ENCODE peak calls at places on chromosomes 4 and X, in six cellular contexts. V is lung, M is heart right ventricle, H is brain microvascular endothelial cell, P is cardiac muscle cell, Y is fibroblast of lung. F is an unnamed sample.

GRCh38 chr4:54976682-54977081 is 148.7 kb downstream of the KDR start:
- DNase-seq in V (no peak), M (no peak), H (no peak), P (peak), Y (no peak), F (no peak)

GRCh38 chrX:100615015-100615414 is 21.6 kb downstream of the TSPAN6 start:
- DNase-seq in V (no peak), M (peak), H (peak), P (peak), Y (peak), F (no peak)

GRCh38 chrX:45669715-45670360 is 469.2 kb upstream of the DIPK2B start:
- DNase-seq in V (no peak), M (no peak), H (no peak), P (no peak), Y (peak), F (no peak)

GRCh38 chr4:25401066-25401465 is 24.0 kb downstream of the ANAPC4 start:
- DNase-seq in V (no peak), M (no peak), H (no peak), P (no peak), Y (peak), F (no peak)

GRCh38 chrX:21711848-21712197 is 46.1 kb downstream of the SMPX start:
- DNase-seq in V (no peak), M (no peak), H (no peak), P (no peak), Y (no peak), F (no peak)

GRCh38 chr4:74378573-74378972 is 13.6 kb downstream of the EREG start:
- DNase-seq in V (no peak), M (no peak), H (no peak), P (no peak), Y (peak), F (no peak)

GRCh38 chrX:97705936-97706335 is 822.2 kb downstream of the RPA4 start:
- DNase-seq in V (no peak), M (no peak), H (no peak), P (no peak), Y (no peak), F (no peak)

GRCh38 chrX:32894679-32895078 is 316.7 kb downstream of the DMD start:
- DNase-seq in V (no peak), M (no peak), H (no peak), P (no peak), Y (no peak), F (no peak)

DNA sequence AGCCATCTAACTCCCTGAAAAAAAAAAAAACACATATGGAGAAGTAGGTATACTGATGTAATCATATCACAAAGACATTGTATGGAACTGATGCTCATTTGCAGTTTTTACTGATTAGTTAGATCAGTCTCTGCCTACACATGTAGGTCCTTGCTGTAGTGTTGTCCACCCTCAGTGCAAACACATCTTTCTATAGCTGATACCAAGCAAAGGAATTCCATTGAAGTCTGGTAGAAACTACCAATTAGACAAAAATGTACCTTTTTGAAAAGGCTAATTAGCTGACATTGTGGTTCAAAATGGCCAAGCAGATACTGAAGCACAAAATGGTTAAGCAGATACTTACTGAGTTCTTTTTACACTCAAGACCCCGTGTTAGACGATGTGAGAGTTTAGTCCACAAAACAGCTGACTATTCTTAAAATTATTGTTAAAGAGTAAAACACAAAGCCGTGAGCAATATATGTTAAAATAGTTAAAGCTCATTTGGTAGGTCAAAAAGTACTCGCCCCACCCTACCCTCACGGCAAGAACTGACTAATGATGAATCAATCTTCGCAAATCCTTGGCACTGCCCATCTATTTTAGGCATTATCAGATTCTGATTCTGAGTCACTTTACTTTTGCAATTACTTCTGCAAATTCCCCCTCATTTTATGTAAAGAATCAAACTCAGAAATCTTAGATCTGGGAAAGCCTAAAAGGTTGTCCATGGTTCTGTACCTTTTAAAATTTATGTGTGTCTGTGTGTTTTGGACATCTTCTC is 40.4 kb downstream of the COL4A6 start:
- DNase-seq in V (no peak), M (no peak), H (peak), P (no peak), Y (peak), F (no peak)
- H3K4me3 ChIP-seq in V (no peak), M (no peak), H (no peak), P (no peak), Y (no peak), F (no peak)

GRCh38 chrX:13936804-13937203 is 92.9 kb downstream of the GEMIN8 start:
- DNase-seq in V (no peak), M (no peak), H (no peak), P (no peak), Y (no peak), F (no peak)
- H3K4me3 ChIP-seq in V (no peak), M (no peak), H (no peak), P (peak), Y (no peak), F (no peak)

DNA sequence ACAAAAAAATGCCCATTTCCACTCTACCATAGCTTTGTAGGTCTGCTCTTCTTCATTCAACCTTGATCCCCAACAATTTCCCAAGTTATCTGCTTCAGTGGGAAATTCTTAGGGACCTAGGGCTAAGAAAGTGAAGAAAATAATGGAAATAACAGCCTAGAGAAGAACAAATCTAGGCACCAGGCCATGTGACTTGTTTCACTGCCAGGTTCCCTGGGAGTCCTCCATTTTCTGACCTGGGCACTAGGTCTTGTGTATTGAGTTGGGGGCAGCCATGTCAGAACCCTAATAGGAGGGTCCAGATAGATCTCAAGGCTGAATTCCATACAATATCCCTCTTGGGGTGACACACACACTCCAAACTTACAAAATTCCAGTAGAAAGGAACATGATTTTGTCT is 194.6 kb upstream of the STK26 start:
- DNase-seq in V (no peak), M (no peak), H (no peak), P (peak), Y (no peak), F (no peak)
- H3K4me3 ChIP-seq in V (no peak), M (no peak), H (no peak), P (peak), Y (no peak), F (no peak)

DNA sequence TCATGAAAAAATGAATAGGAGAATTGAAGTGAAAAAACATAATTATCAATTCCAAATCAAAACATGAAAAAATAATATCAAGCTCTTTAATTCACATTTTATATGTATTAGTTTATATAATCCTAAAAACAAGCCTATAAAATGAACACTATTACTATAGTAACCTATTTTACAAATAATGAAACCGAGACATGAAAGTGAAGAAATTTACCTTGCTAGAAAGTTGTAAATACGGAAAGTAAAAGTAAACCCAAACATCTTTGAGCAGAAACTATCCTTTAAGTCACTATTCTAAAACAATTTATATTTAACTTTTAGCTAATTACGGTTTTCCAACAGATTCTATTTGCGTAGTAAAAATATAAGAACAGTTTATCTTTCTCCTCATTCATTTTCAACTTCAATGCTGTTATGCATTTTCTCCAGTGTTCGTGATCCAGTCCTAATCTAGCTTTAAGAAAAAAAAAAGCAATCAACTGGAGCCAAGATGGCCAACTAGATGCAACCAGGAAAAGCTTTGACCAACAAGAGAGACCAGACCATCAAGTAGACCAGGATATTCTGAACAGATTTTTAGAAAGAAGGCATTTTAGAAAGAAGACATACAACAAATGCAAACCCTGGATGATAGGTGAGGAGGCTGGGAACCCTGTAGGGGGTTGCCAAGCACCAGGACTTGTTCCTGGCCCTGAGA is 67.0 kb downstream of the DDX53 start:
- DNase-seq in V (no peak), M (no peak), H (no peak), P (no peak), Y (no peak), F (no peak)
- H3K4me3 ChIP-seq in V (no peak), M (no peak), H (no peak), P (no peak), Y (no peak), F (no peak)

GRCh38 chr4:184423003-184423686 is 51.2 kb downstream of the IRF2 start:
- DNase-seq in V (no peak), M (no peak), H (no peak), P (no peak), Y (no peak), F (no peak)

GRCh38 chr4:184422378-184422777 is 52.0 kb downstream of the IRF2 start:
- DNase-seq in V (no peak), M (no peak), H (no peak), P (no peak), Y (no peak), F (no peak)

GRCh38 chr4:184420881-184421416 is 53.4 kb downstream of the IRF2 start:
- DNase-seq in V (no peak), M (no peak), H (no peak), P (no peak), Y (no peak), F (no peak)

GRCh38 chr4:184420402-184420801 is 53.9 kb downstream of the IRF2 start:
- DNase-seq in V (no peak), M (no peak), H (no peak), P (no peak), Y (no peak), F (no peak)

DNA sequence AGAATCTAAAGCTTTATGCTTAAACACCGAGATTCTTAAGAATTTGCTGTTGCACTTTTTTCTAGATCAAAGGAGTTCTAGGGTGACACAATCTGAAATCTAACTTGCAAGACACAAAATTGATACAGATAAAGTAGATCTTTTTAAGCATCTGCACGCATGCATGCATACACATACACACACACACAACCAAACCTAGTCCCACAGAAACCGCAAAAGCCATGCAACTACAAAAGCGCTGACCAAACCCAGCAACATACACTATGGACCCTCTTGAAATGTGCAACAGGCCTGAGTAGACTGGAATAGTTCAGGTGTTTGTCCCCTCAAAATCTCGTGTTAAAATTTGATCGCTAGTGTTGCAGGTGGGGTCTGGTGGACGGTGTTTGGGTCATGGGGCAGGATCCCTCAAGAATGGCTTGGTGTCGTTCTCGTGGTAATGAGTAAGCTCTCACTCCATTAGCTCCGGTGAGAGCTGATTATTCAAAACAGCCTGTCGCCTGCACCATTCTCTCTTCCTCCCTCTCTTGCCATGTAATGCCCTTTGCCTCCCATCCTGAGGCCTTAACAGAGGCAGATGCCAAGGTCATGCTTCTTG is 52.7 kb downstream of the IRF2 start:
- DNase-seq in V (no peak), M (no peak), H (no peak), P (no peak), Y (no peak), F (no peak)
- H3K4me3 ChIP-seq in V (no peak), M (no peak), H (no peak), P (no peak), Y (no peak), F (no peak)

GRCh38 chr4:2811830-2812599 is 19.1 kb downstream of the SH3BP2 start:
- DNase-seq in V (peak), M (peak), H (peak), P (peak), Y (peak), F (no peak)
- H3K4me3 ChIP-seq in V (peak), M (peak), H (peak), P (no peak), Y (no peak), F (peak)

GRCh38 chr4:163165217-163166017 is 1.3 kb downstream of the NAF1 start:
- DNase-seq in V (no peak), M (no peak), H (no peak), P (no peak), Y (peak), F (no peak)

GRCh38 chr4:163166041-163166579 is 580 bp downstream of the NAF1 start:
- DNase-seq in V (peak), M (peak), H (peak), P (peak), Y (peak), F (no peak)

GRCh38 chr4:163167333-163167626 is 590 bp upstream of the NAF1 start:
- DNase-seq in V (no peak), M (no peak), H (no peak), P (no peak), Y (peak), F (no peak)

GRCh38 chr4:163164110-163164509 is 2.6 kb downstream of the NAF1 start:
- DNase-seq in V (no peak), M (no peak), H (no peak), P (no peak), Y (no peak), F (no peak)

GRCh38 chr4:163164591-163164990 is 2.1 kb downstream of the NAF1 start:
- DNase-seq in V (no peak), M (no peak), H (no peak), P (no peak), Y (peak), F (no peak)
- H3K4me3 ChIP-seq in V (no peak), M (peak), H (peak), P (peak), Y (peak), F (peak)

DNA sequence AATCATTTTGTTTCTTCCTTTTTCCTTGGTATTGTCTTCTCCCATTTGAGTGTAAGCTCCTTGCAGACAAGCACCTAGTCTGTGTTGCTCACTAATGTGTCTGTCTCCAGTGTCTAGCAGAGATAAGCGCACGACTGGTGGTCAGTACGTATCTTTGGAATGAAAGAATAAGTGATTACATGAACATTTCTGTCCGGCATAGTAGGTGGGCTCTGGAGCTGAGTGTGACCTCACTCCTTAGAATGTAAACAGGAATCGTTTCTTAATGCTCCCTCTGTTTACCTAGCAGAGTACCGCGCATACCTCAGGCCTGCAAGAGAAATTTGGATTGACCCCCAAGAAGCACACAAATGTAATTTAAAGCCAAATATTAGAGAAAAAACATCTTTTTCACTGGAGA is 235.4 kb downstream of the MAML3 start:
- DNase-seq in V (no peak), M (no peak), H (no peak), P (no peak), Y (peak), F (no peak)
- H3K4me3 ChIP-seq in V (no peak), M (no peak), H (no peak), P (no peak), Y (no peak), F (no peak)

GRCh38 chr4:139559692-139560091 is 3.7 kb upstream of the SETD7 start:
- DNase-seq in V (no peak), M (no peak), H (no peak), P (peak), Y (no peak), F (no peak)
- H3K4me3 ChIP-seq in V (no peak), M (no peak), H (no peak), P (no peak), Y (no peak), F (no peak)